ENCODE peak calls at places on chromosomes 1 and 21, in five cellular contexts. One of them, this sample, is unnamed.

GRCh38 chr1:85628791-85629531 is 48.4 kb downstream of the CCN1 start:
- DNase-seq in iris pigment epithelial cell: peak
- DNase-seq in right cardiac atrium: peak
- DNase-seq in nephron progenitor cell: no peak
- DNase-seq in left ventricle myocardium superior: peak
- DNase-seq in this sample: peak

GRCh38 chr1:34839526-34840305 is 19.8 kb downstream of the SMIM12 start:
- DNase-seq in left ventricle myocardium superior: no peak
- DNase-seq in nephron progenitor cell: no peak
- DNase-seq in iris pigment epithelial cell: no peak
- DNase-seq in right cardiac atrium: no peak
- DNase-seq in this sample: no peak

GRCh38 chr1:14259191-14259757 is 339.2 kb upstream of the KAZN start:
- DNase-seq in right cardiac atrium: peak
- DNase-seq in left ventricle myocardium superior: peak
- DNase-seq in nephron progenitor cell: no peak
- DNase-seq in iris pigment epithelial cell: no peak
- DNase-seq in this sample: peak

GRCh38 chr1:43444827-43445225 is 8.9 kb downstream of the HYI start:
- DNase-seq in nephron progenitor cell: peak
- DNase-seq in left ventricle myocardium superior: no peak
- DNase-seq in right cardiac atrium: no peak
- DNase-seq in iris pigment epithelial cell: peak
- DNase-seq in this sample: no peak

GRCh38 chr1:175191654-175192053 is 922 bp downstream of the KIAA0040 start:
- DNase-seq in nephron progenitor cell: no peak
- DNase-seq in right cardiac atrium: no peak
- DNase-seq in left ventricle myocardium superior: no peak
- DNase-seq in iris pigment epithelial cell: no peak
- DNase-seq in this sample: no peak

GRCh38 chr1:54604572-54605370 is 18.6 kb downstream of the FAM151A start:
- DNase-seq in nephron progenitor cell: no peak
- DNase-seq in right cardiac atrium: no peak
- DNase-seq in iris pigment epithelial cell: no peak
- DNase-seq in left ventricle myocardium superior: no peak
- DNase-seq in this sample: no peak

GRCh38 chr21:25961042-25961441 is 209.5 kb downstream of the APP start:
- DNase-seq in iris pigment epithelial cell: no peak
- DNase-seq in left ventricle myocardium superior: no peak
- DNase-seq in right cardiac atrium: no peak
- DNase-seq in nephron progenitor cell: no peak
- DNase-seq in this sample: no peak

GRCh38 chr1:119209943-119210342 is 69.5 kb upstream of the WARS2 start:
- DNase-seq in right cardiac atrium: no peak
- DNase-seq in left ventricle myocardium superior: no peak
- DNase-seq in nephron progenitor cell: no peak
- DNase-seq in iris pigment epithelial cell: peak
- DNase-seq in this sample: no peak

GRCh38 chr1:8059161-8059622 is 33.1 kb upstream of the ERRFI1 start:
- DNase-seq in nephron progenitor cell: no peak
- DNase-seq in left ventricle myocardium superior: no peak
- DNase-seq in right cardiac atrium: no peak
- DNase-seq in iris pigment epithelial cell: peak
- DNase-seq in this sample: no peak

GRCh38 chr1:108624069-108624468 is 36.8 kb downstream of the HENMT1 start:
- DNase-seq in left ventricle myocardium superior: no peak
- DNase-seq in right cardiac atrium: no peak
- DNase-seq in iris pigment epithelial cell: no peak
- DNase-seq in nephron progenitor cell: no peak
- DNase-seq in this sample: peak

GRCh38 chr1:104132386-104132973 is 382.8 kb downstream of the AMY1C start:
- DNase-seq in right cardiac atrium: no peak
- DNase-seq in iris pigment epithelial cell: peak
- DNase-seq in left ventricle myocardium superior: no peak
- DNase-seq in nephron progenitor cell: peak
- DNase-seq in this sample: no peak

GRCh38 chr1:86472165-86472564 is 3.4 kb downstream of the CLCA1 start:
- DNase-seq in left ventricle myocardium superior: no peak
- DNase-seq in right cardiac atrium: no peak
- DNase-seq in iris pigment epithelial cell: no peak
- DNase-seq in nephron progenitor cell: no peak
- DNase-seq in this sample: no peak

This sample was measured in heart left ventricle.